ENCODE peak calls at places on chromosomes 12 and 14, in four cellular contexts. One of them, this sample, is unnamed.

GRCh38 chr14:23054000-23054811 is 3.1 kb downstream of the CDH24 start:
- DNase-seq in tibial nerve: no peak
- DNase-seq in transverse colon: no peak
- DNase-seq in stromal cell of bone marrow: no peak
- DNase-seq in this sample: no peak

GRCh38 chr14:77794357-77794756 is 5.6 kb upstream of the ADCK1 start:
- DNase-seq in transverse colon: no peak
- DNase-seq in stromal cell of bone marrow: no peak
- DNase-seq in tibial nerve: no peak
- DNase-seq in this sample: no peak

GRCh38 chr14:24597403-24597802 is 12.1 kb downstream of the GZMH start:
- DNase-seq in stromal cell of bone marrow: no peak
- DNase-seq in tibial nerve: no peak
- DNase-seq in transverse colon: no peak
- DNase-seq in this sample: no peak

GRCh38 chr12:49979061-49979586 is 6.4 kb downstream of the AQP6 start:
- DNase-seq in transverse colon: no peak
- DNase-seq in stromal cell of bone marrow: no peak
- DNase-seq in tibial nerve: no peak
- DNase-seq in this sample: no peak

GRCh38 chr12:10363922-10364838 is 25.7 kb downstream of the KLRK1 start:
- DNase-seq in stromal cell of bone marrow: no peak
- DNase-seq in transverse colon: peak
- DNase-seq in tibial nerve: peak
- DNase-seq in this sample: peak

GRCh38 chr12:107442593-107442992 is 243.0 kb upstream of the PWP1 start:
- DNase-seq in stromal cell of bone marrow: no peak
- DNase-seq in tibial nerve: no peak
- DNase-seq in transverse colon: no peak
- DNase-seq in this sample: no peak

GRCh38 chr14:38238881-38239280 is 17.0 kb downstream of the CLEC14A start:
- DNase-seq in transverse colon: no peak
- DNase-seq in tibial nerve: no peak
- DNase-seq in stromal cell of bone marrow: no peak
- DNase-seq in this sample: no peak

GRCh38 chr12:76545486-76545885 is 14.1 kb downstream of the OSBPL8 start:
- DNase-seq in tibial nerve: no peak
- DNase-seq in stromal cell of bone marrow: no peak
- DNase-seq in transverse colon: no peak
- DNase-seq in this sample: no peak

GRCh38 chr12:122471324-122472226 is 29.2 kb downstream of the ZCCHC8 start:
- DNase-seq in stromal cell of bone marrow: peak
- DNase-seq in transverse colon: no peak
- DNase-seq in tibial nerve: no peak
- DNase-seq in this sample: no peak

GRCh38 chr14:72965249-72965648 is 39.0 kb downstream of the DCAF4 start:
- DNase-seq in stromal cell of bone marrow: no peak
- DNase-seq in transverse colon: no peak
- DNase-seq in tibial nerve: no peak
- DNase-seq in this sample: no peak

GRCh38 chr12:49703647-49704137 is 3.5 kb downstream of the FMNL3 start:
- DNase-seq in stromal cell of bone marrow: peak
- DNase-seq in tibial nerve: no peak
- DNase-seq in transverse colon: peak
- DNase-seq in this sample: no peak

GRCh38 chr14:59044707-59045106 is 143.8 kb upstream of the DAAM1 start:
- DNase-seq in transverse colon: no peak
- DNase-seq in tibial nerve: no peak
- DNase-seq in stromal cell of bone marrow: no peak
- DNase-seq in this sample: no peak

GRCh38 chr14:75968461-75968860 is 13.3 kb downstream of the TGFB3 start:
- DNase-seq in tibial nerve: peak
- DNase-seq in transverse colon: no peak
- DNase-seq in stromal cell of bone marrow: peak
- DNase-seq in this sample: no peak

GRCh38 chr12:50050410-50051280 is 6.8 kb upstream of the ASIC1 start:
- DNase-seq in stromal cell of bone marrow: no peak
- DNase-seq in tibial nerve: peak
- DNase-seq in transverse colon: peak
- DNase-seq in this sample: peak

GRCh38 chr14:21168055-21168454 is 12.2 kb upstream of the OR5AU1 start:
- DNase-seq in tibial nerve: no peak
- DNase-seq in stromal cell of bone marrow: no peak
- DNase-seq in transverse colon: no peak
- DNase-seq in this sample: no peak

GRCh38 chr12:49928476-49928875 is 22.1 kb upstream of the AQP2 start:
- DNase-seq in tibial nerve: no peak
- DNase-seq in stromal cell of bone marrow: no peak
- DNase-seq in transverse colon: no peak
- DNase-seq in this sample: no peak

GRCh38 chr14:48243900-48244299 is 568.5 kb upstream of the MDGA2 start:
- DNase-seq in transverse colon: no peak
- DNase-seq in tibial nerve: no peak
- DNase-seq in stromal cell of bone marrow: no peak
- DNase-seq in this sample: no peak

GRCh38 chr14:38405851-38406630 is 150.1 kb upstream of the CLEC14A start:
- DNase-seq in stromal cell of bone marrow: no peak
- DNase-seq in tibial nerve: no peak
- DNase-seq in transverse colon: no peak
- DNase-seq in this sample: no peak

GRCh38 chr12:132211326-132211725 is 67.1 kb downstream of the NOC4L start:
- DNase-seq in tibial nerve: no peak
- DNase-seq in stromal cell of bone marrow: no peak
- DNase-seq in transverse colon: no peak
- DNase-seq in this sample: no peak

GRCh38 chr14:99206053-99206452 is 65.9 kb downstream of the BCL11B start:
- DNase-seq in transverse colon: no peak
- DNase-seq in stromal cell of bone marrow: no peak
- DNase-seq in tibial nerve: no peak
- DNase-seq in this sample: no peak

GRCh38 chr14:103204852-103205540 is 81.7 kb downstream of the TNFAIP2 start:
- DNase-seq in transverse colon: no peak
- DNase-seq in tibial nerve: no peak
- DNase-seq in stromal cell of bone marrow: no peak
- DNase-seq in this sample: no peak

GRCh38 chr14:99479160-99479902 is 1.3 kb downstream of the SETD3 start:
- DNase-seq in stromal cell of bone marrow: no peak
- DNase-seq in tibial nerve: no peak
- DNase-seq in transverse colon: no peak
- DNase-seq in this sample: peak

GRCh38 chr14:30907659-30908057 is 33.3 kb downstream of the COCH start:
- DNase-seq in transverse colon: no peak
- DNase-seq in tibial nerve: no peak
- DNase-seq in stromal cell of bone marrow: no peak
- DNase-seq in this sample: no peak

GRCh38 chr12:94566345-94566744 is 84.0 kb downstream of the TMCC3 start:
- DNase-seq in transverse colon: no peak
- DNase-seq in stromal cell of bone marrow: no peak
- DNase-seq in tibial nerve: no peak
- DNase-seq in this sample: no peak

GRCh38 chr14:94699831-94700230 is 70.1 kb downstream of the GSC start:
- DNase-seq in transverse colon: no peak
- DNase-seq in tibial nerve: no peak
- DNase-seq in stromal cell of bone marrow: no peak
- DNase-seq in this sample: no peak

GRCh38 chr12:14454098-14454907 is 88.8 kb downstream of the ATF7IP start:
- DNase-seq in stromal cell of bone marrow: peak
- DNase-seq in tibial nerve: no peak
- DNase-seq in transverse colon: no peak
- DNase-seq in this sample: no peak

GRCh38 chr14:99628832-99629618 is 15.9 kb upstream of the HHIPL1 start:
- DNase-seq in tibial nerve: peak
- DNase-seq in stromal cell of bone marrow: no peak
- DNase-seq in transverse colon: peak
- DNase-seq in this sample: peak

GRCh38 chr14:101808020-101808641 is 46.6 kb downstream of the PPP2R5C start:
- DNase-seq in stromal cell of bone marrow: no peak
- DNase-seq in transverse colon: no peak
- DNase-seq in tibial nerve: no peak
- DNase-seq in this sample: no peak

GRCh38 chr12:121522962-121523361 is 57.9 kb downstream of the KDM2B start:
- DNase-seq in transverse colon: no peak
- DNase-seq in stromal cell of bone marrow: no peak
- DNase-seq in tibial nerve: no peak
- DNase-seq in this sample: no peak

GRCh38 chr12:56908136-56908535 is 26.1 kb downstream of the SDR9C7 start:
- DNase-seq in stromal cell of bone marrow: no peak
- DNase-seq in transverse colon: no peak
- DNase-seq in tibial nerve: no peak
- DNase-seq in this sample: no peak

GRCh38 chr12:112973712-112974305 is 4.5 kb upstream of the OAS2 start:
- DNase-seq in tibial nerve: no peak
- DNase-seq in transverse colon: no peak
- DNase-seq in stromal cell of bone marrow: no peak
- DNase-seq in this sample: no peak

GRCh38 chr14:35261774-35262173 is 30.4 kb upstream of the PSMA6 start:
- DNase-seq in transverse colon: no peak
- DNase-seq in tibial nerve: peak
- DNase-seq in stromal cell of bone marrow: peak
- DNase-seq in this sample: no peak

GRCh38 chr12:57810450-57810849 is 8.1 kb downstream of the AVIL start:
- DNase-seq in transverse colon: no peak
- DNase-seq in stromal cell of bone marrow: no peak
- DNase-seq in tibial nerve: no peak
- DNase-seq in this sample: no peak

GRCh38 chr14:100532916-100533630 is 54.1 kb downstream of the BEGAIN start:
- DNase-seq in stromal cell of bone marrow: no peak
- DNase-seq in transverse colon: no peak
- DNase-seq in tibial nerve: peak
- DNase-seq in this sample: no peak

GRCh38 chr12:127485528-127485927 is 781.4 kb upstream of the TMEM132C start:
- DNase-seq in transverse colon: peak
- DNase-seq in tibial nerve: no peak
- DNase-seq in stromal cell of bone marrow: peak
- DNase-seq in this sample: no peak

GRCh38 chr14:69259531-69260245 is at the start of gene GALNT16:
- DNase-seq in tibial nerve: no peak
- DNase-seq in stromal cell of bone marrow: no peak
- DNase-seq in transverse colon: peak
- DNase-seq in this sample: peak

GRCh38 chr14:91599966-91600365 is 89.9 kb upstream of the PPP4R3A start:
- DNase-seq in transverse colon: no peak
- DNase-seq in tibial nerve: no peak
- DNase-seq in stromal cell of bone marrow: no peak
- DNase-seq in this sample: no peak

GRCh38 chr12:12046401-12046800 is 24.3 kb upstream of the BCL2L14 start:
- DNase-seq in stromal cell of bone marrow: no peak
- DNase-seq in tibial nerve: no peak
- DNase-seq in transverse colon: no peak
- DNase-seq in this sample: no peak

GRCh38 chr14:39731912-39732311 is 299.7 kb upstream of the FBXO33 start:
- DNase-seq in tibial nerve: no peak
- DNase-seq in stromal cell of bone marrow: no peak
- DNase-seq in transverse colon: no peak
- DNase-seq in this sample: no peak

GRCh38 chr12:105674871-105675699 is 344.6 kb downstream of the C12orf75 start:
- DNase-seq in transverse colon: no peak
- DNase-seq in stromal cell of bone marrow: no peak
- DNase-seq in tibial nerve: no peak
- DNase-seq in this sample: no peak

This sample was measured in thyroid gland.